ENCODE peak calls at places on chromosome 18, in eight cellular contexts. O, S, C, R, K, M, U and J are unnamed samples.

GRCh38 chr18:45166341-45167108 is 448.8 kb upstream of the SLC14A2 start:
- DNase-seq in O (peak), R (no peak), S (no peak), K (no peak), C (no peak), U (peak), M (no peak), J (no peak)

GRCh38 chr18:23220355-23220754 is 85.1 kb downstream of the CABLES1 start:
- DNase-seq in U (no peak), C (no peak), M (peak), S (no peak), K (no peak), R (no peak), O (no peak), J (no peak)

GRCh38 chr18:62357079-62357719 is 32.1 kb downstream of the TNFRSF11A start:
- DNase-seq in M (no peak), U (no peak), R (no peak), S (no peak), O (no peak), K (no peak), C (no peak), J (no peak)

GRCh38 chr18:67232406-67232805 is 284.1 kb downstream of the DSEL start:
- DNase-seq in M (no peak), U (no peak), S (peak), K (no peak), C (no peak), O (peak), R (no peak), J (no peak)

GRCh38 chr18:48022531-48023330 is 92.3 kb upstream of the SMAD2 start:
- DNase-seq in M (no peak), U (no peak), R (peak), O (peak), S (peak), C (peak), K (peak), J (no peak)

GRCh38 chr18:31835528-31836138 is 75.0 kb upstream of the SLC25A52 start:
- DNase-seq in U (no peak), C (no peak), R (no peak), M (no peak), K (no peak), O (peak), S (no peak), J (no peak)

GRCh38 chr18:29439398-29439797 is 1262.5 kb upstream of the CDH2 start:
- DNase-seq in K (no peak), C (no peak), U (no peak), O (no peak), R (no peak), S (no peak), M (no peak), J (no peak)

GRCh38 chr18:42446195-42446594 is 491.2 kb downstream of the PIK3C3 start:
- DNase-seq in U (no peak), S (no peak), K (no peak), C (no peak), O (peak), R (no peak), M (no peak), J (no peak)

GRCh38 chr18:32911660-32912284 is 138.9 kb upstream of the KLHL14 start:
- DNase-seq in M (no peak), O (no peak), C (no peak), U (no peak), S (no peak), R (no peak), K (no peak), J (no peak)

GRCh38 chr18:26756556-26756955 is 109.0 kb downstream of the AQP4 start:
- DNase-seq in M (no peak), K (peak), R (no peak), O (no peak), C (no peak), U (no peak), S (no peak), J (no peak)

GRCh38 chr18:2687390-2688001 is 32.0 kb downstream of the SMCHD1 start:
- DNase-seq in C (no peak), O (no peak), M (no peak), S (no peak), U (no peak), R (no peak), K (no peak), J (no peak)

GRCh38 chr18:53416985-53417384 is 807.5 kb downstream of the MBD2 start:
- DNase-seq in M (no peak), C (no peak), U (no peak), R (peak), O (no peak), K (no peak), S (peak), J (no peak)

GRCh38 chr18:58625839-58626238 is 3.1 kb downstream of the ALPK2 start:
- DNase-seq in U (no peak), R (no peak), M (no peak), C (no peak), S (no peak), K (no peak), O (no peak), J (no peak)
- H3K4me3 ChIP-seq in U (no peak), R (no peak), M (no peak), C (no peak), S (no peak), K (no peak), O (no peak), J (no peak)

DNA sequence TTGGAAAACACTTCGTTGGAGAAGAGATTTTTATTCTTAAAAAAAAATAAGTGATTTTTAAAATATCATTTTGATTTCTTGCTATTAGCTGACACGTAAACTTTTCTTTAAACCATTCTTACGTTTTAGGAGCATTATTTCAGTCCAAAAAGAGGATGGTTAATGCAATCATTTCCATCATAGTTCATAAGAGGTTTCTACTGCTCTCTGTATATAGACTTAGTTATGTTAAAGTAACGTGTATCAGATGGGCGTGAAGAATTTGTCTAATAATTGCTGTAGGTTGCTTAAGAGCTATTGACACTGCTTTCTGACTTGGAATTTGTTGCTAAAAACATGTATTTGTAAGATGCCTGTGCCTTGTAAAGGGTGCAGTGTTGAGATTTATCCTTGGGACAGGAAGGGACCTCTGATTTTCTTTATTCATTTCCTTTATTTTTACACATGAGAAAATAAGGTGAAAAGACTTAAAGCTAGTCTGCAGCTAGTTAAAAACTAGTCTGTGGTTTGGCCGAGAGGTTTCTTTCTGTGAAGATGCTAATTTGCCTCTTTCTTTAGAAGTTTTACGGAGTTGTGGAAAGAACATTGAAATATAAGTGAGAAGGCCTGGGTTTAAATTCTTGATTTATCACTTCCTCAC is 2.9 kb downstream of the ANKRD12 start:
- DNase-seq in S (no peak), C (no peak), K (no peak), U (no peak), R (no peak), O (no peak), M (no peak), J (no peak)
- H3K27ac ChIP-seq in S (no peak), C (no peak), K (no peak), U (no peak), R (no peak), O (no peak), M (peak), J (no peak)

GRCh38 chr18:76621782-76622495 is 126.9 kb upstream of the ZNF516 start:
- DNase-seq in U (no peak), R (no peak), C (no peak), M (no peak), K (no peak), S (no peak), O (peak), J (no peak)
- H3K4me3 ChIP-seq in U (no peak), R (no peak), C (no peak), M (peak), K (peak), S (no peak), O (peak), J (peak)

DNA sequence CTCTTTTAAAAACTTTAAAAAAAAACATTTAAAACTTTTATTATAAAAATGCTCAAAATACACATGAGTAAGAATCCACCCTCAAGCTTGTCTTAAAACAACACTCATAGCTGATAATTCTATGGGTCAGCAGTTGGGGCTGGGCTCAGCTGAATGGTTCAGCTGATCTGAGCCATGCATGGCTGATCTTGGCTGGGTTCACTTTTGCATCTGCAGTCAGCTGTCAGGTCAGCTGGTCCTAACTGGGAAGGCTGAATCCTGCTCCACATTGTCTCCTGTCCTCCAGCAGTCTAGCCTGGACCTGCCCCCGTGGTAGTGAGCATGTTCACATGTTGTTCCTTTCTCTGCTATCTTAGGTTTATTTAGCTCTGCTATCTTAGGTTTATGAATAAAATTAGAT is 309.2 kb downstream of the PTPRM start:
- DNase-seq in S (no peak), K (no peak), R (no peak), U (no peak), M (no peak), C (no peak), O (no peak), J (no peak)
- H3K27ac ChIP-seq in S (no peak), K (no peak), R (no peak), U (no peak), M (no peak), C (no peak), O (no peak), J (no peak)